ENCODE peak calls at places on chromosomes 13 and 19, in ten cellular contexts. O is iris pigment epithelial cell; J is type B pancreatic cell; R is CD8-positive, alpha-beta memory T cell; U is amniotic epithelial cell; P is GM13977; M is putamen; A is naive thymus-derived CD8-positive, alpha-beta T cell; H is psoas muscle; G is omental fat pad. N is an unnamed sample.

GRCh38 chr19:6654347-6655310 is 15.3 kb downstream of the TNFSF14 start:
- DNase-seq in O (no peak), J (no peak), R (peak; percentile 26), U (no peak), P (peak; percentile 61), M (no peak), A (peak; percentile 43), H (no peak), G (no peak), N (no peak)

GRCh38 chr19:28022506-28022905 is 1190.4 kb downstream of the UQCRFS1 start:
- DNase-seq in O (no peak), J (no peak), R (no peak), U (no peak), P (no peak), M (no peak), A (no peak), H (no peak), G (no peak), N (no peak)

GRCh38 chr19:6227156-6227940 is 52.4 kb downstream of the MLLT1 start:
- DNase-seq in O (no peak), J (no peak), R (no peak), U (no peak), P (no peak), M (no peak), A (no peak), H (peak; percentile 9), G (no peak), N (no peak)

GRCh38 chr19:45528744-45529453 is 21.6 kb downstream of the VASP start:
- DNase-seq in O (peak; percentile 31), J (no peak), R (no peak), U (peak; percentile 34), P (no peak), M (peak; percentile 73), A (peak; percentile 35), H (no peak), G (no peak), N (peak; percentile 77)

GRCh38 chr13:74661851-74662250 is 527.6 kb upstream of the KLF12 start:
- DNase-seq in O (no peak), J (no peak), R (no peak), U (no peak), P (no peak), M (no peak), A (no peak), H (no peak), G (no peak), N (no peak)

GRCh38 chr13:97567510-97568243 is 133.7 kb downstream of the RAP2A start:
- DNase-seq in O (peak; percentile 35), J (no peak), R (no peak), U (peak; percentile 84), P (peak; percentile 23), M (no peak), A (no peak), H (peak; percentile 21), G (no peak), N (no peak)

GRCh38 chr13:113802090-113802531 is 43.1 kb downstream of the TMEM255B start:
- DNase-seq in O (peak; percentile 66), J (no peak), R (no peak), U (peak; percentile 74), P (no peak), M (no peak), A (no peak), H (no peak), G (no peak), N (no peak)

GRCh38 chr19:10151521-10151920 is 31.8 kb upstream of the EIF3G start:
- DNase-seq in O (no peak), J (no peak), R (no peak), U (no peak), P (no peak), M (no peak), A (no peak), H (no peak), G (no peak), N (no peak)

GRCh38 chr13:20616059-20616797 is 49.3 kb downstream of the IFT88 start:
- DNase-seq in O (peak; percentile 96), J (no peak), R (no peak), U (peak; percentile 91), P (no peak), M (no peak), A (no peak), H (no peak), G (no peak), N (no peak)

GRCh38 chr19:15644816-15645215 is 4.1 kb downstream of the CYP4F3 start:
- DNase-seq in O (no peak), J (no peak), R (no peak), U (no peak), P (no peak), M (no peak), A (no peak), H (no peak), G (no peak), N (no peak)

GRCh38 chr19:17616961-17617806 is 61.7 kb downstream of the COLGALT1 start:
- DNase-seq in O (peak; percentile 25), J (no peak), R (no peak), U (peak; percentile 18), P (no peak), M (no peak), A (no peak), H (no peak), G (no peak), N (no peak)

GRCh38 chr13:35618565-35619083 is 142.1 kb upstream of the MAB21L1 start:
- DNase-seq in O (no peak), J (no peak), R (no peak), U (no peak), P (no peak), M (no peak), A (no peak), H (no peak), G (no peak), N (no peak)

GRCh38 chr19:19594371-19594770 is 24.1 kb downstream of the PBX4 start:
- DNase-seq in O (no peak), J (no peak), R (no peak), U (no peak), P (no peak), M (no peak), A (no peak), H (no peak), G (no peak), N (no peak)

GRCh38 chr13:43057653-43058317 is 34.4 kb downstream of the DNAJC15 start:
- DNase-seq in O (peak; percentile 63), J (no peak), R (peak; percentile 81), U (no peak), P (no peak), M (no peak), A (peak; percentile 76), H (no peak), G (no peak), N (no peak)

GRCh38 chr13:64746845-64747244 is 2483.3 kb downstream of the PCDH9 start:
- DNase-seq in O (no peak), J (no peak), R (no peak), U (no peak), P (no peak), M (no peak), A (no peak), H (no peak), G (no peak), N (peak; percentile 43)

GRCh38 chr19:16714702-16715294 is 4.8 kb upstream of the NWD1 start:
- DNase-seq in O (peak; percentile 26), J (no peak), R (peak; percentile 14), U (peak; percentile 21), P (peak; percentile 55), M (peak; percentile 26), A (peak; percentile 23), H (peak; percentile 34), G (no peak), N (no peak)

GRCh38 chr19:38134538-38135149 is 89.4 kb downstream of the DPF1 start:
- DNase-seq in O (peak; percentile 40), J (no peak), R (no peak), U (peak; percentile 39), P (peak; percentile 60), M (no peak), A (peak; percentile 11), H (no peak), G (no peak), N (peak; percentile 27)

GRCh38 chr19:50461066-50461875 is 15.0 kb upstream of the EMC10 start:
- DNase-seq in O (peak; percentile 71), J (no peak), R (peak; percentile 45), U (peak; percentile 53), P (peak; percentile 94), M (peak; percentile 15), A (peak; percentile 50), H (peak; percentile 50), G (no peak), N (peak; percentile 74)

GRCh38 chr19:8575467-8575997 is 1.7 kb downstream of the MYO1F start:
- DNase-seq in O (peak; percentile 56), J (no peak), R (peak; percentile 55), U (peak; percentile 41), P (no peak), M (no peak), A (peak; percentile 58), H (no peak), G (no peak), N (no peak)

GRCh38 chr19:47209323-47210179 is 21.4 kb downstream of the BBC3 start:
- DNase-seq in O (peak; percentile 22), J (no peak), R (no peak), U (no peak), P (no peak), M (no peak), A (no peak), H (no peak), G (no peak), N (no peak)

GRCh38 chr19:24064175-24064574 is 22.8 kb upstream of the ZNF254 start:
- DNase-seq in O (no peak), J (no peak), R (no peak), U (no peak), P (no peak), M (no peak), A (no peak), H (no peak), G (no peak), N (no peak)

GRCh38 chr13:75830842-75831241 is 194.7 kb downstream of the LMO7 start:
- DNase-seq in O (peak; percentile 63), J (no peak), R (no peak), U (peak; percentile 47), P (no peak), M (no peak), A (no peak), H (no peak), G (no peak), N (no peak)

GRCh38 chr19:45687599-45687998 is 4.2 kb downstream of the SNRPD2 start:
- DNase-seq in O (no peak), J (no peak), R (no peak), U (no peak), P (no peak), M (no peak), A (no peak), H (no peak), G (no peak), N (no peak)

GRCh38 chr19:1847684-1848398 is 442 bp downstream of the REXO1 start:
- DNase-seq in O (peak; percentile 82), J (no peak), R (no peak), U (peak; percentile 36), P (no peak), M (no peak), A (no peak), H (peak; percentile 40), G (no peak), N (no peak)

GRCh38 chr13:48749144-48749543 is 95.4 kb downstream of the CYSLTR2 start:
- DNase-seq in O (peak; percentile 87), J (no peak), R (no peak), U (peak; percentile 85), P (no peak), M (no peak), A (no peak), H (no peak), G (no peak), N (no peak)

GRCh38 chr19:33241091-33241529 is 15.5 kb upstream of the SLC7A10 start:
- DNase-seq in O (no peak), J (no peak), R (no peak), U (no peak), P (no peak), M (no peak), A (no peak), H (no peak), G (no peak), N (no peak)

GRCh38 chr19:2015611-2015950 is at the start of gene BTBD2:
- DNase-seq in O (peak; percentile 59), J (no peak), R (no peak), U (peak; percentile 86), P (no peak), M (peak; percentile 87), A (peak; percentile 21), H (peak; percentile 62), G (no peak), N (peak; percentile 14)

GRCh38 chr19:7883796-7884570 is 4.3 kb upstream of the LRRC8E start:
- DNase-seq in O (peak; percentile 30), J (no peak), R (no peak), U (peak; percentile 38), P (no peak), M (no peak), A (no peak), H (no peak), G (no peak), N (no peak)

N was measured in NCI-H1930.